ENCODE peak calls at places on chromosomes 5 and 9, in six cellular contexts. E is neuronal stem cell, U is mesenchymal stem cell, Y is lower lobe of right lung, R is Caco-2, C is tibial artery. G is an unnamed sample. For H3K4me1, the result is how much of the 10 kb centered on the place peaks cover.

GRCh38 chr9:84557751-84558150 is 111.8 kb upstream of the NTRK2 start:
- DNase-seq in E (no peak), U (no peak), Y (no peak), R (no peak), C (no peak), G (no peak)

GRCh38 chr9:136485651-136486050 is 2.8 kb upstream of the SEC16A start:
- DNase-seq in E (no peak), U (no peak), Y (no peak), R (no peak), C (no peak), G (no peak)

GRCh38 chr5:35369965-35370790 is 139.9 kb upstream of the PRLR start:
- DNase-seq in E (peak), U (no peak), Y (no peak), R (no peak), C (no peak), G (no peak)

GRCh38 chr5:119358901-119359603 is 3.2 kb downstream of the TNFAIP8 start:
- DNase-seq in E (no peak), U (no peak), Y (no peak), R (no peak), C (no peak), G (no peak)

GRCh38 chr9:124617477-124618141 is 110.4 kb upstream of the NR5A1 start:
- DNase-seq in E (peak), U (peak), Y (peak), R (peak), C (peak), G (peak)

GRCh38 chr5:166341708-166342329 is 1949.6 kb upstream of the WWC1 start:
- DNase-seq in E (no peak), U (no peak), Y (no peak), R (no peak), C (no peak), G (no peak)

GRCh38 chr5:95401601-95402000 is 10.4 kb downstream of the FAM81B start:
- DNase-seq in E (no peak), U (no peak), Y (no peak), R (no peak), C (no peak), G (no peak)

GRCh38 chr5:67246108-67246507 is 49.5 kb upstream of the CD180 start:
- DNase-seq in E (peak), U (peak), Y (no peak), R (no peak), C (no peak), G (no peak)

GRCh38 chr5:177477701-177478477 is 4.5 kb upstream of the DBN1 start:
- DNase-seq in E (no peak), U (peak), Y (no peak), R (no peak), C (no peak), G (no peak)

GRCh38 chr9:80707120-80707519 is 982.2 kb downstream of the TLE1 start:
- DNase-seq in E (no peak), U (no peak), Y (no peak), R (no peak), C (no peak), G (no peak)

DNA sequence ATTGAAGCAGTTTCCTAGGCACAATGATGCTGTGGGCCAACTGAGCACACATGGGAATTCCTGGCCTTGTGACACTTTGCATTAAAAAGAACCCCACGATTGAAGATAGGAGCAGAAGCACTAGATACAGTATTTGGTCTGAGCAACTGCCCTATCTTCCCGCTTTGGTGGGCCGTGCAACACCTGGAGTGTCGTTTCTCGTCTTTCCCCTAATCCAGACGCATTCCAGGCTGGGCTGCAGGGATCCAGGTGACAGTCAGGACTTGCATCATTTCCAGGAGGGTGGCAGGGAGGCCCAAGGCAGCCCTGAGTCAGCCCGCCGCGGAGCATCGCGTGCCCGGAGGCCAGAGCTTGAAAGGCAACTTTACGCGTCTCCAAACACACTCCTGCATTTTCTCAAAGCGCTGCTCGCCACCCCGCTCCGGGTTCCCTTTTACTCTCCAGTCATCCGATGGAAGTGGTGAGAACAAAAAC is 719 bp upstream of the STC2 start:
- DNase-seq in E (no peak), U (peak), Y (no peak), R (peak), C (no peak), G (no peak)
- H3K4me3 ChIP-seq in E (peak), U (no peak), Y (peak), R (peak), C (peak), G (no peak)

GRCh38 chr5:157917909-157918809 is 59.2 kb upstream of the CLINT1 start:
- DNase-seq in E (no peak), U (peak), Y (peak), R (peak), C (peak), G (peak)
- H3K4me1 ChIP-seq in E (under half), U (under half), Y (half or more), R (under half), C (under half), G (under half)

DNA sequence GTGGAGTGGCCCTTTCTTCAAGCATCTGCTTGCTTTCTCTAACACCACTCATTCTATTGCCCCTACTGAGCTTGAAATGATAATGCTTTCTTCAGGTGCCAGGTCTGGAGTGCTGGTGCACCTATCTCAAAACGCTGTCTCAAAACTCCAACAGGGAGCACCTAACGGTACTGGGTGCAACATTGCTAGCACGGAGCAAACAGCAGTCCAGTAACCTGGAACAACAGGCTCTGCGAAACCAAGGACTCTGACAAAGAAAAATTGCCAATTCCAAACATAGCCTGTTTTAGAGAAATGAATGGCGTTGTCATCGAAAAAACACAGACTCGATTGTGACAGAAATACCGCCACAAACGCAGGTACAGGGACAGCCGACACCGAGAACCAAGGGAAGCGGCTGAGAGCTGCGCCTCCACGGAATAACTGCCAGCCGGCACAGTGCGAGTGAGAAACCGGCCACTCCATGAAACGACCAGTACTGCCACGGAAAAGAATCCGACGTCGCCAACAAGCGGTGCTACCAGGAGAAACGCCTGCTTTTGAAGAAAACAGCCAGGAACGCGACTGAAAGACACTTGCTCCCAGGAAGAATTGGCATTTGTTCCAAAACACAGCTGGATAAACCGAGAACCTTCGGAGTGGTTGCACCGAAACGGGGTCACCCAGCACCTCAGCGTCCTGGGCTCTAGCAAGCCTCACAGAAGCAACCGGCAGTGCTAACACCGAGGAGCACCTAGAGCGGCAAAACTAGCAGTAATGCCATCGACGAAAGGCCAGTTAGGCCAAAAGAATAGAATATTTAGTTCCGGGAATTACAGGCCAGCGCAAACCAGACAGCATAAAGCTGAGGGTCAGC is 3.0 kb downstream of the ANXA2R start:
- DNase-seq in E (no peak), U (no peak), Y (no peak), R (no peak), C (no peak), G (peak)
- H3K4me3 ChIP-seq in E (no peak), U (no peak), Y (peak), R (no peak), C (peak), G (no peak)

GRCh38 chr5:115423051-115423450 is 121.5 kb downstream of the FEM1C start:
- DNase-seq in E (no peak), U (no peak), Y (no peak), R (no peak), C (no peak), G (no peak)

GRCh38 chr5:115423541-115423940 is 121.0 kb downstream of the FEM1C start:
- DNase-seq in E (no peak), U (no peak), Y (peak), R (no peak), C (peak), G (peak)

GRCh38 chr5:115424030-115424429 is 120.5 kb downstream of the FEM1C start:
- DNase-seq in E (no peak), U (no peak), Y (no peak), R (no peak), C (no peak), G (no peak)

GRCh38 chr5:115428248-115428647 is 116.3 kb downstream of the FEM1C start:
- DNase-seq in E (no peak), U (no peak), Y (no peak), R (no peak), C (no peak), G (no peak)

GRCh38 chr5:115424446-115424845 is 120.1 kb downstream of the FEM1C start:
- DNase-seq in E (no peak), U (no peak), Y (no peak), R (no peak), C (no peak), G (no peak)
- H3K4me1 ChIP-seq in E (under half), U (under half), Y (under half), R (under half), C (under half), G (under half)

GRCh38 chr5:158614951-158615350 is 484.8 kb downstream of the EBF1 start:
- DNase-seq in E (no peak), U (no peak), Y (no peak), R (no peak), C (no peak), G (no peak)
- H3K4me3 ChIP-seq in E (no peak), U (no peak), Y (no peak), R (no peak), C (no peak), G (no peak)

GRCh38 chr9:27534131-27534530 is 4.5 kb upstream of the MOB3B start:
- DNase-seq in E (no peak), U (no peak), Y (no peak), R (no peak), C (no peak), G (no peak)

GRCh38 chr9:27536168-27536567 is 6.6 kb upstream of the MOB3B start:
- DNase-seq in E (no peak), U (no peak), Y (no peak), R (no peak), C (no peak), G (no peak)

GRCh38 chr9:27537027-27537435 is 7.4 kb upstream of the MOB3B start:
- DNase-seq in E (no peak), U (no peak), Y (no peak), R (no peak), C (no peak), G (no peak)

GRCh38 chr9:27534658-27535209 is 5.1 kb upstream of the MOB3B start:
- DNase-seq in E (no peak), U (no peak), Y (no peak), R (no peak), C (no peak), G (no peak)

DNA sequence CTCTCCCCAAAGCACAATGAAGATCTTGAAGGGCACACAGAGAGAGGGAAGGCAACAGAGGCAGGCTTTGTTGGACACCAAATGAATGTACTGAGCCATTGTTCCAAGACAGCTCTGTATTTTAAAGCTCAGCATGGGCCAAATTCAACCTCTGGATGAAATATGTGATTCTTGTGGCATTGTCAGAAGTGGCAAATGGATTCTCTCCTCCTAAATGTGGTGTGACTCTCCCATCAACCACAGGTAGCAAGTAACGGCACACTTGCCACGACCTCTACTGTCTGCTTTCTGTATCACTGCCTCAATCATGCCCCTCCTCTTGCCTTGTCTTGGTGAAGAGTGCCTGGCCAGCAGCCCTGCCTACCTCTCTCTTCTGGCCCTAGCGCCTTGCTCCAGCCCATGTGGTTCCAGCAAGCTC is 6.1 kb upstream of the MOB3B start:
- DNase-seq in E (no peak), U (no peak), Y (no peak), R (no peak), C (no peak), G (no peak)
- H3K4me1 ChIP-seq in E (under half), U (under half), Y (half or more), R (under half), C (under half), G (under half)

GRCh38 chr5:133653602-133653995 is 41.3 kb upstream of the FSTL4 start:
- DNase-seq in E (no peak), U (no peak), Y (no peak), R (no peak), C (no peak), G (no peak)
- H3K4me3 ChIP-seq in E (no peak), U (no peak), Y (no peak), R (no peak), C (no peak), G (no peak)

GRCh38 chr9:120922404-120923173 is 4.0 kb downstream of the TRAF1 start:
- DNase-seq in E (no peak), U (no peak), Y (no peak), R (no peak), C (no peak), G (no peak)
- H3K4me1 ChIP-seq in E (under half), U (under half), Y (under half), R (under half), C (under half), G (under half)

DNA sequence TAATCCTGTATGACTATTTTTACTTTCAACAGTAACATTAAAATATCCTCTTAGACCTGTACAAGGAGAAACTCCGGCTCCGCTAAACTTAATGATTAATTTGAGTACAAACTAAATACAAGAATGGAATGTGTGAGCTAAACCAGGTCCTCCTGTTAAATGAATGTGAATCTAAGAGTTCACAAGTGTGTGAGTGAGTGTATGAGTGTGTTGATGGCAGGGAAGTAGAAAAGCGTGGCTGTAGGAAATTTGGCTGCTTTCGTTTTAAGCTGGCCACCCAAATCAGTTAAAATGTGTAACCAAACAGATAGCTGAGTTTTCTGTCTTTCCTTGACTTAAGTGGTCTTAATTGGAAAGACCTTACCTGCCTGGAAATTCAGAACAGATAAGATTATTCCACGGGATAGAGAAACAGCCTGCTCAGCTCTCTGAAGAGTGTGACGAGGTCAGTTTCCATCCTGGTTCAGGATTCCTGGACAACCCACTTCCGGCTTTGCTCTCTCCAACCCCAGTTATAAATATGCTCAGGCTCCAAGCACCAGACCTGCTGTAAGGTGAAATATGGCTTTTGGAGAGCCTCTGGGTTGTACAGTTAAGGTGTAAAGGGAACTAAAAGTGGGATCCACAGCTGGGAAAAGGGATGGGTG is 908.6 kb upstream of the EDIL3 start:
- DNase-seq in E (no peak), U (peak), Y (no peak), R (no peak), C (no peak), G (peak)
- H3K4me3 ChIP-seq in E (no peak), U (no peak), Y (peak), R (no peak), C (peak), G (no peak)

GRCh38 chr5:122858451-122858850 is 13.0 kb downstream of the SNX24 start:
- DNase-seq in E (no peak), U (no peak), Y (no peak), R (no peak), C (no peak), G (no peak)
- H3K4me1 ChIP-seq in E (under half), U (under half), Y (under half), R (under half), C (under half), G (under half)

G was measured in mucosa of descending colon.